ENCODE peak calls at places on chromosomes 13 and 19, in nine cellular contexts. C, L, D, A, H, V, X, P and Y are unnamed samples.

GRCh38 chr13:66618702-66619101 is 611.4 kb downstream of the PCDH9 start:
- DNase-seq in C (no peak), H (no peak), D (no peak), A (peak), P (no peak), X (no peak), L (peak), V (no peak), Y (no peak)

GRCh38 chr13:109517516-109517915 is 268.9 kb downstream of the IRS2 start:
- DNase-seq in X (no peak), D (no peak), L (peak), A (no peak), V (no peak), H (no peak), C (no peak), P (no peak), Y (no peak)

GRCh38 chr13:97567510-97568243 is 133.7 kb downstream of the RAP2A start:
- DNase-seq in X (no peak), D (no peak), L (peak), V (no peak), P (peak), H (peak), A (no peak), C (no peak), Y (no peak)

GRCh38 chr13:39452834-39453233 is 150.2 kb downstream of the LHFPL6 start:
- DNase-seq in L (no peak), H (no peak), D (no peak), X (no peak), A (no peak), P (no peak), V (no peak), C (no peak), Y (no peak)

GRCh38 chr19:8185343-8186068 is 23.7 kb upstream of the CERS4 start:
- DNase-seq in H (no peak), C (no peak), V (no peak), X (no peak), P (no peak), D (no peak), A (no peak), L (no peak), Y (no peak)

GRCh38 chr19:51514866-51515481 is 13.4 kb upstream of the SIGLEC12 start:
- DNase-seq in P (no peak), V (peak), A (peak), C (no peak), X (no peak), H (no peak), L (peak), D (no peak), Y (no peak)

GRCh38 chr13:97276862-97277269 is 54.7 kb downstream of the MBNL2 start:
- DNase-seq in D (no peak), C (no peak), V (no peak), H (no peak), P (no peak), L (no peak), A (no peak), X (no peak), Y (no peak)

GRCh38 chr13:61414686-61415664 is 674 bp downstream of the PCDH20 start:
- DNase-seq in H (peak), V (peak), L (peak), C (peak), D (no peak), A (no peak), P (peak), X (peak), Y (peak)

GRCh38 chr19:51145926-51146493 is 3.9 kb downstream of the SIGLEC7 start:
- DNase-seq in A (no peak), P (no peak), X (no peak), D (no peak), H (no peak), L (no peak), V (no peak), C (no peak), Y (no peak)

GRCh38 chr13:71577127-71577526 is 289.9 kb downstream of the DACH1 start:
- DNase-seq in A (no peak), P (no peak), D (no peak), V (peak), H (no peak), X (no peak), L (peak), C (no peak), Y (no peak)

GRCh38 chr13:94640676-94641075 is 39.0 kb downstream of the GPR180 start:
- DNase-seq in P (no peak), X (no peak), H (no peak), L (no peak), C (no peak), A (no peak), V (no peak), D (no peak), Y (no peak)

GRCh38 chr19:37007587-37008220 is 70.5 kb upstream of the ZNF420 start:
- DNase-seq in V (peak), A (peak), D (no peak), C (peak), H (peak), X (peak), P (peak), L (peak), Y (peak)

GRCh38 chr19:15539638-15540037 is 31.3 kb downstream of the CYP4F22 start:
- DNase-seq in V (no peak), X (no peak), P (no peak), C (no peak), L (no peak), D (no peak), A (no peak), H (no peak), Y (no peak)

GRCh38 chr19:2436384-2436783 is 9.0 kb upstream of the TIMM13 start:
- DNase-seq in D (no peak), V (no peak), C (no peak), L (no peak), A (no peak), P (no peak), X (no peak), H (peak), Y (no peak)

GRCh38 chr19:52621376-52621775 is 16.8 kb downstream of the ZNF83 start:
- DNase-seq in P (no peak), D (no peak), A (no peak), H (no peak), L (no peak), C (no peak), V (no peak), X (no peak), Y (no peak)

GRCh38 chr19:2887391-2887914 is 13.3 kb upstream of the ZNF57 start:
- DNase-seq in X (no peak), D (no peak), P (no peak), A (peak), L (peak), C (peak), H (no peak), V (peak), Y (peak)